ENCODE peak calls at places on chromosomes 3 and 15, in ten cellular contexts. One of them, this sample, is unnamed.

GRCh38 chr3:71579301-71579933 is 4.1 kb downstream of the FOXP1 start:
- DNase-seq in dorsolateral prefrontal cortex: no peak
- DNase-seq in spleen: no peak
- DNase-seq in HCT116: no peak
- DNase-seq in breast epithelium: no peak
- DNase-seq in brain microvascular endothelial cell: no peak
- DNase-seq in AG04450: no peak
- DNase-seq in lung: no peak
- DNase-seq in psoas muscle: no peak
- DNase-seq in HL-60: no peak
- DNase-seq in this sample: no peak

GRCh38 chr15:91338763-91339162 is 238.7 kb downstream of the SV2B start:
- DNase-seq in psoas muscle: no peak
- DNase-seq in lung: no peak
- DNase-seq in spleen: no peak
- DNase-seq in HCT116: no peak
- DNase-seq in HL-60: no peak
- DNase-seq in brain microvascular endothelial cell: peak
- DNase-seq in dorsolateral prefrontal cortex: no peak
- DNase-seq in breast epithelium: no peak
- DNase-seq in AG04450: no peak
- DNase-seq in this sample: no peak

GRCh38 chr3:22269827-22270226 is 518.8 kb upstream of the ZNF385D start:
- DNase-seq in HL-60: no peak
- DNase-seq in spleen: no peak
- DNase-seq in HCT116: no peak
- DNase-seq in lung: no peak
- DNase-seq in breast epithelium: no peak
- DNase-seq in psoas muscle: no peak
- DNase-seq in dorsolateral prefrontal cortex: no peak
- DNase-seq in brain microvascular endothelial cell: peak
- DNase-seq in AG04450: no peak
- DNase-seq in this sample: no peak

GRCh38 chr3:88298189-88298588 is 148.4 kb downstream of the C3orf38 start:
- DNase-seq in breast epithelium: no peak
- DNase-seq in spleen: no peak
- DNase-seq in psoas muscle: no peak
- DNase-seq in brain microvascular endothelial cell: no peak
- DNase-seq in lung: no peak
- DNase-seq in dorsolateral prefrontal cortex: no peak
- DNase-seq in AG04450: no peak
- DNase-seq in HCT116: no peak
- DNase-seq in HL-60: no peak
- DNase-seq in this sample: no peak

GRCh38 chr3:9653565-9654248 is 4.4 kb downstream of the MTMR14 start:
- DNase-seq in spleen: no peak
- DNase-seq in AG04450: no peak
- DNase-seq in psoas muscle: no peak
- DNase-seq in dorsolateral prefrontal cortex: no peak
- DNase-seq in HL-60: no peak
- DNase-seq in brain microvascular endothelial cell: no peak
- DNase-seq in HCT116: no peak
- DNase-seq in breast epithelium: no peak
- DNase-seq in lung: no peak
- DNase-seq in this sample: no peak

GRCh38 chr3:55792010-55792409 is 304.9 kb upstream of the WNT5A start:
- DNase-seq in breast epithelium: no peak
- DNase-seq in dorsolateral prefrontal cortex: no peak
- DNase-seq in psoas muscle: no peak
- DNase-seq in HCT116: no peak
- DNase-seq in lung: no peak
- DNase-seq in HL-60: peak
- DNase-seq in brain microvascular endothelial cell: no peak
- DNase-seq in AG04450: no peak
- DNase-seq in spleen: no peak
- DNase-seq in this sample: no peak

GRCh38 chr3:56878046-56878445 is 76.3 kb upstream of the ARHGEF3 start:
- DNase-seq in HL-60: no peak
- DNase-seq in psoas muscle: no peak
- DNase-seq in breast epithelium: no peak
- DNase-seq in HCT116: no peak
- DNase-seq in spleen: no peak
- DNase-seq in dorsolateral prefrontal cortex: peak
- DNase-seq in lung: no peak
- DNase-seq in brain microvascular endothelial cell: peak
- DNase-seq in AG04450: no peak
- DNase-seq in this sample: peak

GRCh38 chr3:109132801-109133473 is 3.6 kb upstream of the C3orf85 start:
- DNase-seq in breast epithelium: no peak
- DNase-seq in dorsolateral prefrontal cortex: no peak
- DNase-seq in brain microvascular endothelial cell: no peak
- DNase-seq in AG04450: no peak
- DNase-seq in HL-60: no peak
- DNase-seq in HCT116: no peak
- DNase-seq in psoas muscle: no peak
- DNase-seq in lung: no peak
- DNase-seq in spleen: no peak
- DNase-seq in this sample: no peak

GRCh38 chr3:11929531-11929930 is 74.7 kb upstream of the SYN2 start:
- DNase-seq in psoas muscle: no peak
- DNase-seq in AG04450: no peak
- DNase-seq in spleen: no peak
- DNase-seq in dorsolateral prefrontal cortex: no peak
- DNase-seq in HL-60: no peak
- DNase-seq in lung: no peak
- DNase-seq in brain microvascular endothelial cell: no peak
- DNase-seq in breast epithelium: no peak
- DNase-seq in HCT116: no peak
- DNase-seq in this sample: peak

GRCh38 chr15:46365612-46366011 is 730.8 kb downstream of the SQOR start:
- DNase-seq in psoas muscle: no peak
- DNase-seq in dorsolateral prefrontal cortex: peak
- DNase-seq in breast epithelium: no peak
- DNase-seq in AG04450: no peak
- DNase-seq in HL-60: no peak
- DNase-seq in lung: no peak
- DNase-seq in brain microvascular endothelial cell: no peak
- DNase-seq in spleen: no peak
- DNase-seq in HCT116: no peak
- DNase-seq in this sample: no peak

GRCh38 chr3:104245241-104245640 is 1121.5 kb upstream of the ALCAM start:
- DNase-seq in psoas muscle: no peak
- DNase-seq in dorsolateral prefrontal cortex: no peak
- DNase-seq in breast epithelium: no peak
- DNase-seq in lung: no peak
- DNase-seq in spleen: no peak
- DNase-seq in AG04450: no peak
- DNase-seq in brain microvascular endothelial cell: no peak
- DNase-seq in HL-60: no peak
- DNase-seq in HCT116: no peak
- DNase-seq in this sample: no peak

GRCh38 chr15:69311319-69311721 is 12.6 kb downstream of the PAQR5 start:
- DNase-seq in brain microvascular endothelial cell: peak
- DNase-seq in psoas muscle: no peak
- DNase-seq in HCT116: no peak
- DNase-seq in dorsolateral prefrontal cortex: no peak
- DNase-seq in HL-60: no peak
- DNase-seq in spleen: no peak
- DNase-seq in AG04450: no peak
- DNase-seq in lung: no peak
- DNase-seq in breast epithelium: no peak
- DNase-seq in this sample: no peak

GRCh38 chr3:73419993-73420392 is 204.7 kb downstream of the PDZRN3 start:
- DNase-seq in HCT116: no peak
- DNase-seq in brain microvascular endothelial cell: no peak
- DNase-seq in AG04450: no peak
- DNase-seq in breast epithelium: no peak
- DNase-seq in HL-60: no peak
- DNase-seq in spleen: no peak
- DNase-seq in psoas muscle: no peak
- DNase-seq in lung: no peak
- DNase-seq in dorsolateral prefrontal cortex: no peak
- DNase-seq in this sample: no peak

GRCh38 chr3:158735296-158736033 is 3.2 kb upstream of the RARRES1 start:
- DNase-seq in spleen: no peak
- DNase-seq in breast epithelium: no peak
- DNase-seq in HCT116: no peak
- DNase-seq in HL-60: no peak
- DNase-seq in dorsolateral prefrontal cortex: no peak
- DNase-seq in brain microvascular endothelial cell: no peak
- DNase-seq in psoas muscle: no peak
- DNase-seq in lung: no peak
- DNase-seq in AG04450: no peak
- DNase-seq in this sample: no peak

GRCh38 chr3:5019411-5020261 is 40.4 kb downstream of the BHLHE40 start:
- DNase-seq in dorsolateral prefrontal cortex: no peak
- DNase-seq in AG04450: no peak
- DNase-seq in lung: no peak
- DNase-seq in HL-60: no peak
- DNase-seq in HCT116: no peak
- DNase-seq in breast epithelium: no peak
- DNase-seq in spleen: peak
- DNase-seq in psoas muscle: no peak
- DNase-seq in brain microvascular endothelial cell: no peak
- DNase-seq in this sample: no peak

GRCh38 chr3:119630562-119631329 is 29.6 kb downstream of the POPDC2 start:
- DNase-seq in HL-60: peak
- DNase-seq in psoas muscle: peak
- DNase-seq in dorsolateral prefrontal cortex: no peak
- DNase-seq in AG04450: no peak
- DNase-seq in brain microvascular endothelial cell: peak
- DNase-seq in HCT116: no peak
- DNase-seq in lung: no peak
- DNase-seq in spleen: no peak
- DNase-seq in breast epithelium: no peak
- DNase-seq in this sample: no peak

GRCh38 chr15:59339252-59339672 is 33.4 kb downstream of the MYO1E start:
- DNase-seq in psoas muscle: no peak
- DNase-seq in HL-60: no peak
- DNase-seq in HCT116: no peak
- DNase-seq in brain microvascular endothelial cell: peak
- DNase-seq in lung: no peak
- DNase-seq in breast epithelium: no peak
- DNase-seq in dorsolateral prefrontal cortex: no peak
- DNase-seq in spleen: no peak
- DNase-seq in AG04450: no peak
- DNase-seq in this sample: no peak
- H3K4me3 ChIP-seq in psoas muscle: no peak
- H3K4me3 ChIP-seq in HL-60: no peak
- H3K4me3 ChIP-seq in HCT116: no peak
- H3K4me3 ChIP-seq in brain microvascular endothelial cell: no peak
- H3K4me3 ChIP-seq in lung: no peak
- H3K4me3 ChIP-seq in breast epithelium: no peak
- H3K4me3 ChIP-seq in dorsolateral prefrontal cortex: no peak
- H3K4me3 ChIP-seq in spleen: no peak
- H3K4me3 ChIP-seq in AG04450: no peak
- H3K4me3 ChIP-seq in this sample: no peak

GRCh38 chr15:33007295-33007855 is 187.1 kb downstream of the FMN1 start:
- DNase-seq in lung: no peak
- DNase-seq in psoas muscle: no peak
- DNase-seq in breast epithelium: no peak
- DNase-seq in dorsolateral prefrontal cortex: no peak
- DNase-seq in HCT116: peak
- DNase-seq in AG04450: no peak
- DNase-seq in spleen: no peak
- DNase-seq in brain microvascular endothelial cell: peak
- DNase-seq in HL-60: no peak
- DNase-seq in this sample: no peak
- TF ChIP-seq CTCF in lung: no peak
- TF ChIP-seq CTCF in psoas muscle: no peak
- TF ChIP-seq CTCF in breast epithelium: no peak
- TF ChIP-seq CTCF in dorsolateral prefrontal cortex: no peak
- TF ChIP-seq CTCF in HCT116: peak
- TF ChIP-seq CTCF in AG04450: no peak
- TF ChIP-seq CTCF in spleen: no peak
- TF ChIP-seq CTCF in brain microvascular endothelial cell: peak
- TF ChIP-seq CTCF in HL-60: no peak
- TF ChIP-seq CTCF in this sample: no peak

GRCh38 chr3:193388371-193388770 is 9.8 kb upstream of the ATP13A5 start:
- DNase-seq in AG04450: no peak
- DNase-seq in psoas muscle: no peak
- DNase-seq in HCT116: no peak
- DNase-seq in HL-60: no peak
- DNase-seq in lung: no peak
- DNase-seq in brain microvascular endothelial cell: no peak
- DNase-seq in spleen: no peak
- DNase-seq in dorsolateral prefrontal cortex: no peak
- DNase-seq in breast epithelium: no peak
- DNase-seq in this sample: no peak

GRCh38 chr3:193391902-193392301 is 13.3 kb upstream of the ATP13A5 start:
- DNase-seq in psoas muscle: no peak
- DNase-seq in lung: no peak
- DNase-seq in dorsolateral prefrontal cortex: no peak
- DNase-seq in AG04450: no peak
- DNase-seq in brain microvascular endothelial cell: no peak
- DNase-seq in breast epithelium: peak
- DNase-seq in spleen: no peak
- DNase-seq in HCT116: no peak
- DNase-seq in HL-60: no peak
- DNase-seq in this sample: no peak

GRCh38 chr3:193389335-193389734 is 10.8 kb upstream of the ATP13A5 start:
- DNase-seq in psoas muscle: no peak
- DNase-seq in AG04450: no peak
- DNase-seq in lung: no peak
- DNase-seq in HCT116: no peak
- DNase-seq in spleen: no peak
- DNase-seq in dorsolateral prefrontal cortex: no peak
- DNase-seq in HL-60: no peak
- DNase-seq in brain microvascular endothelial cell: no peak
- DNase-seq in breast epithelium: no peak
- DNase-seq in this sample: no peak
- H3K27ac ChIP-seq in psoas muscle: no peak
- H3K27ac ChIP-seq in AG04450: no peak
- H3K27ac ChIP-seq in lung: no peak
- H3K27ac ChIP-seq in HCT116: no peak
- H3K27ac ChIP-seq in spleen: no peak
- H3K27ac ChIP-seq in dorsolateral prefrontal cortex: no peak
- H3K27ac ChIP-seq in HL-60: no peak
- H3K27ac ChIP-seq in brain microvascular endothelial cell: no peak
- H3K27ac ChIP-seq in breast epithelium: no peak
- H3K27ac ChIP-seq in this sample: no peak

GRCh38 chr3:156293566-156293965 is 173.2 kb downstream of the KCNAB1 start:
- DNase-seq in spleen: no peak
- DNase-seq in breast epithelium: no peak
- DNase-seq in HCT116: no peak
- DNase-seq in psoas muscle: no peak
- DNase-seq in lung: no peak
- DNase-seq in AG04450: no peak
- DNase-seq in HL-60: no peak
- DNase-seq in dorsolateral prefrontal cortex: no peak
- DNase-seq in brain microvascular endothelial cell: no peak
- DNase-seq in this sample: no peak

GRCh38 chr3:156285626-156286025 is 165.2 kb downstream of the KCNAB1 start:
- DNase-seq in dorsolateral prefrontal cortex: no peak
- DNase-seq in breast epithelium: no peak
- DNase-seq in HL-60: no peak
- DNase-seq in spleen: no peak
- DNase-seq in psoas muscle: no peak
- DNase-seq in HCT116: no peak
- DNase-seq in brain microvascular endothelial cell: no peak
- DNase-seq in AG04450: no peak
- DNase-seq in lung: no peak
- DNase-seq in this sample: no peak

GRCh38 chr3:156291269-156292123 is 171.1 kb downstream of the KCNAB1 start:
- DNase-seq in spleen: peak
- DNase-seq in lung: no peak
- DNase-seq in breast epithelium: peak
- DNase-seq in dorsolateral prefrontal cortex: peak
- DNase-seq in HCT116: no peak
- DNase-seq in brain microvascular endothelial cell: no peak
- DNase-seq in psoas muscle: peak
- DNase-seq in AG04450: no peak
- DNase-seq in HL-60: peak
- DNase-seq in this sample: no peak

GRCh38 chr3:156290917-156291268 is 170.5 kb downstream of the KCNAB1 start:
- DNase-seq in HCT116: no peak
- DNase-seq in psoas muscle: no peak
- DNase-seq in brain microvascular endothelial cell: no peak
- DNase-seq in spleen: no peak
- DNase-seq in lung: no peak
- DNase-seq in HL-60: no peak
- DNase-seq in dorsolateral prefrontal cortex: no peak
- DNase-seq in breast epithelium: no peak
- DNase-seq in AG04450: no peak
- DNase-seq in this sample: no peak
- H3K4me3 ChIP-seq in HCT116: no peak
- H3K4me3 ChIP-seq in psoas muscle: peak
- H3K4me3 ChIP-seq in brain microvascular endothelial cell: no peak
- H3K4me3 ChIP-seq in spleen: peak
- H3K4me3 ChIP-seq in lung: no peak
- H3K4me3 ChIP-seq in HL-60: no peak
- H3K4me3 ChIP-seq in dorsolateral prefrontal cortex: peak
- H3K4me3 ChIP-seq in breast epithelium: peak
- H3K4me3 ChIP-seq in AG04450: peak
- H3K4me3 ChIP-seq in this sample: peak